ENCODE peak calls at places on chromosomes 11 and 22, in ten cellular contexts. E is tibial artery, F is IMR-90, W is fibroblast of villous mesenchyme, G is MM.1S, M is mammary epithelial cell, B is uterus, K is astrocyte, Y is HFF-Myc, X is A549. A is an unnamed sample.

GRCh38 chr11:11624206-11624605 is 2.4 kb upstream of the GALNT18 start:
- DNase-seq in B (no peak), K (no peak), M (no peak), E (no peak), Y (no peak), F (no peak), G (no peak), W (no peak), X (no peak), A (no peak)

GRCh38 chr11:94303884-94304459 is 408 bp upstream of the IZUMO1R start:
- DNase-seq in G (no peak), E (no peak), X (no peak), M (no peak), Y (no peak), K (no peak), B (no peak), F (no peak), W (no peak), A (peak; percentile 67)

GRCh38 chr22:48949375-48950149 is 878.1 kb downstream of the BRD1 start:
- DNase-seq in Y (no peak), B (no peak), F (no peak), W (no peak), G (no peak), M (no peak), E (no peak), K (no peak), X (no peak), A (no peak)

GRCh38 chr11:129943036-129943435 is 47.7 kb upstream of the NFRKB start:
- DNase-seq in F (no peak), G (no peak), E (no peak), W (no peak), Y (no peak), K (no peak), X (no peak), M (no peak), B (no peak), A (no peak)

GRCh38 chr11:78365381-78365792 is 52.2 kb downstream of the GAB2 start:
- DNase-seq in G (no peak), X (no peak), E (no peak), M (peak; percentile 21), W (no peak), B (no peak), F (no peak), Y (no peak), K (peak; percentile 87), A (peak; percentile 96)

GRCh38 chr11:46984987-46985386 is 48.4 kb downstream of the CSTPP1 start:
- DNase-seq in Y (no peak), M (no peak), G (no peak), W (peak; percentile 31), K (no peak), F (peak; percentile 19), E (no peak), B (no peak), X (no peak), A (no peak)

GRCh38 chr11:125807909-125808308 is 20.0 kb downstream of the PATE3 start:
- DNase-seq in M (no peak), Y (no peak), X (no peak), W (no peak), F (peak; percentile 1), E (no peak), K (peak; percentile 54), B (no peak), G (no peak), A (peak; percentile 58)

GRCh38 chr11:17473071-17473744 is 3.4 kb downstream of the ABCC8 start:
- DNase-seq in E (no peak), F (peak; percentile 7), W (no peak), M (peak; percentile 11), K (no peak), B (no peak), Y (no peak), G (no peak), X (peak; percentile 95), A (no peak)

GRCh38 chr11:12052676-12053605 is 44.5 kb upstream of the DKK3 start:
- DNase-seq in X (no peak), W (no peak), M (peak; percentile 66), E (no peak), Y (no peak), K (no peak), B (no peak), G (no peak), F (no peak), A (no peak)

GRCh38 chr22:39349967-39350802 is at the start of gene SYNGR1:
- DNase-seq in B (peak; percentile 42), F (no peak), K (no peak), E (no peak), X (no peak), W (no peak), Y (no peak), M (no peak), G (no peak), A (no peak)

GRCh38 chr11:69700278-69701140 is 3.3 kb downstream of the FGF19 start:
- DNase-seq in G (no peak), X (peak; percentile 38), Y (no peak), E (no peak), F (peak; percentile 75), K (peak; percentile 25), W (peak; percentile 75), M (no peak), B (no peak), A (peak; percentile 43)

GRCh38 chr22:50576070-50576469 is 2.2 kb downstream of the CPT1B start:
- DNase-seq in F (peak; percentile 44), K (peak; percentile 12), B (no peak), X (peak; percentile 20), Y (peak; percentile 25), G (no peak), E (no peak), M (peak; percentile 46), W (peak; percentile 57), A (peak; percentile 41)

GRCh38 chr11:7640826-7641225 is 32.5 kb downstream of the CYB5R2 start:
- DNase-seq in Y (no peak), K (no peak), B (no peak), E (no peak), F (no peak), X (no peak), G (no peak), M (no peak), W (no peak), A (no peak)

GRCh38 chr11:63917685-63918523 is 940 bp upstream of the RCOR2 start:
- DNase-seq in G (peak; percentile 13), X (peak; percentile 62), E (peak; percentile 70), Y (no peak), F (no peak), B (peak; percentile 72), K (no peak), W (peak; percentile 66), M (no peak), A (peak; percentile 51)

GRCh38 chr11:114162719-114163123 is 103.2 kb downstream of the ZBTB16 start:
- DNase-seq in E (peak; percentile 95), Y (peak; percentile 95), K (peak; percentile 93), G (no peak), W (peak; percentile 100), M (peak; percentile 95), B (peak; percentile 93), X (peak; percentile 35), F (peak; percentile 94), A (peak; percentile 99)
- H3K4me3 ChIP-seq in E (peak overlapping the region; percentile 16), Y (no peak overlapping the region), K (no peak overlapping the region), G (no peak overlapping the region), W (no peak overlapping the region), M (no peak overlapping the region), B (no peak overlapping the region), X (peak overlapping the region; percentile 23), F (no peak overlapping the region), A (no peak overlapping the region)

GRCh38 chr11:1161410-1162152 is 3.8 kb downstream of the MUC5AC start:
- DNase-seq in B (no peak), X (no peak), G (no peak), K (no peak), E (no peak), F (no peak), W (no peak), Y (no peak), M (no peak), A (no peak)
- TF ChIP-seq CTCF in B (no peak), X (no peak), G (no peak), K (no peak), E (no peak), F (no peak), W (no peak), Y (no peak), M (no peak), A (no peak)

GRCh38 chr11:66429983-66430602 is 8.6 kb downstream of the MRPL11 start:
- DNase-seq in Y (peak; percentile 38), G (peak; percentile 57), W (peak; percentile 78), E (peak; percentile 52), X (peak; percentile 72), B (peak; percentile 69), K (peak; percentile 22), M (peak; percentile 39), F (peak; percentile 67), A (peak; percentile 79)
- H3K4me3 ChIP-seq in Y (no peak overlapping the region), G (no peak overlapping the region), W (no peak overlapping the region), E (no peak overlapping the region), X (no peak overlapping the region), B (no peak overlapping the region), K (no peak overlapping the region), M (no peak overlapping the region), F (no peak overlapping the region), A (no peak overlapping the region)

GRCh38 chr11:36389811-36390210 is 93.7 kb downstream of the PRR5L start:
- DNase-seq in W (no peak), G (no peak), M (peak; percentile 13), Y (no peak), F (peak; percentile 25), E (no peak), K (no peak), B (no peak), X (no peak), A (no peak)

GRCh38 chr11:36389006-36389405 is 92.9 kb downstream of the PRR5L start:
- DNase-seq in G (no peak), F (no peak), E (no peak), Y (no peak), K (no peak), B (no peak), W (no peak), X (no peak), M (no peak), A (no peak)

GRCh38 chr11:36394056-36394455 is 98.0 kb downstream of the PRR5L start:
- DNase-seq in G (peak; percentile 10), B (no peak), E (no peak), M (no peak), Y (no peak), W (no peak), K (no peak), F (no peak), X (no peak), A (no peak)

GRCh38 chr11:36388086-36388485 is 92.0 kb downstream of the PRR5L start:
- DNase-seq in B (no peak), F (no peak), W (no peak), E (no peak), G (no peak), M (no peak), K (no peak), X (no peak), Y (no peak), A (no peak)

DNA sequence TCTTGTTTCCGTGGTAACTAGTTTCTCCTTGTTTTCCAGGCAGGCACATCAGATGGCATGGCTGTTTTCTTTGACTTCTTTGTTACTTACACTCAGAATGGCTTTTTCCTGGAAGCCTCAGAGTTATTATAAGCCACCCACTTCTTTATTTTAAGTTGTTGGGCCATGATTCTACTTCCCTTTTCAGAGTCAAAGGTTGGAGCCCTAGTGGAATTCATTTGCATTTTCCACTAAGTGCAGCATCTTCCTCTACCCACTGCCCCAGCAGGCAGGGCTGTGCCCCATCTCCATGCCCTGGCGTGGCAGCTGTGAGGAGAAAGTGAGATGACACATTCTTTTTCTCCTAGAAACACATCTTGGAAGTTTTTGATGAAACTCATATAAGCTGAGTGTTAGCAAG is 95.0 kb downstream of the PRR5L start:
- DNase-seq in B (no peak), M (no peak), F (no peak), Y (no peak), X (no peak), K (no peak), W (no peak), G (no peak), E (no peak), A (no peak)
- TF ChIP-seq CTCF in B (no peak), M (no peak), F (no peak), Y (no peak), X (no peak), K (no peak), W (no peak), G (no peak), E (no peak), A (no peak)

A was measured in fibroblast of the aortic adventitia.